ENCODE peak calls at places on chromosomes 2 and 18, in ten cellular contexts. One of them, this sample, is unnamed.

GRCh38 chr2:215136669-215137328 is 1.6 kb downstream of the ABCA12 start:
- DNase-seq in epithelial cell of esophagus: peak
- DNase-seq in cardiac fibroblast: peak
- DNase-seq in hepatocyte: no peak
- DNase-seq in lower lobe of right lung: no peak
- DNase-seq in AG04449: no peak
- DNase-seq in astrocyte of the spinal cord: peak
- DNase-seq in HFF-Myc: peak
- DNase-seq in CD8-positive, alpha-beta T cell: no peak
- DNase-seq in body of pancreas: no peak
- DNase-seq in this sample: peak

GRCh38 chr18:57819671-57820460 is 16.8 kb upstream of the ATP8B1 start:
- DNase-seq in CD8-positive, alpha-beta T cell: no peak
- DNase-seq in hepatocyte: peak
- DNase-seq in HFF-Myc: peak
- DNase-seq in body of pancreas: peak
- DNase-seq in astrocyte of the spinal cord: peak
- DNase-seq in AG04449: no peak
- DNase-seq in lower lobe of right lung: peak
- DNase-seq in cardiac fibroblast: peak
- DNase-seq in epithelial cell of esophagus: peak
- DNase-seq in this sample: peak

GRCh38 chr2:231927566-231927890 is 1.3 kb upstream of the NPPC start:
- DNase-seq in hepatocyte: no peak
- DNase-seq in HFF-Myc: no peak
- DNase-seq in astrocyte of the spinal cord: no peak
- DNase-seq in CD8-positive, alpha-beta T cell: no peak
- DNase-seq in body of pancreas: no peak
- DNase-seq in epithelial cell of esophagus: no peak
- DNase-seq in lower lobe of right lung: no peak
- DNase-seq in AG04449: no peak
- DNase-seq in cardiac fibroblast: no peak
- DNase-seq in this sample: no peak

GRCh38 chr18:57146956-57147636 is at the start of gene BOD1L2:
- DNase-seq in AG04449: no peak
- DNase-seq in CD8-positive, alpha-beta T cell: no peak
- DNase-seq in astrocyte of the spinal cord: no peak
- DNase-seq in body of pancreas: no peak
- DNase-seq in cardiac fibroblast: no peak
- DNase-seq in HFF-Myc: no peak
- DNase-seq in lower lobe of right lung: no peak
- DNase-seq in hepatocyte: no peak
- DNase-seq in epithelial cell of esophagus: no peak
- DNase-seq in this sample: no peak

GRCh38 chr2:168920504-168921157 is 19.5 kb downstream of the G6PC2 start:
- DNase-seq in astrocyte of the spinal cord: peak
- DNase-seq in HFF-Myc: peak
- DNase-seq in hepatocyte: peak
- DNase-seq in cardiac fibroblast: peak
- DNase-seq in body of pancreas: no peak
- DNase-seq in CD8-positive, alpha-beta T cell: no peak
- DNase-seq in AG04449: no peak
- DNase-seq in lower lobe of right lung: no peak
- DNase-seq in epithelial cell of esophagus: peak
- DNase-seq in this sample: peak

GRCh38 chr2:42089340-42089925 is 41.6 kb downstream of the PKDCC start:
- DNase-seq in body of pancreas: no peak
- DNase-seq in HFF-Myc: no peak
- DNase-seq in epithelial cell of esophagus: peak
- DNase-seq in astrocyte of the spinal cord: peak
- DNase-seq in hepatocyte: peak
- DNase-seq in lower lobe of right lung: peak
- DNase-seq in CD8-positive, alpha-beta T cell: peak
- DNase-seq in AG04449: no peak
- DNase-seq in cardiac fibroblast: peak
- DNase-seq in this sample: peak

GRCh38 chr18:39523281-39523680 is 1957.7 kb upstream of the CELF4 start:
- DNase-seq in body of pancreas: no peak
- DNase-seq in cardiac fibroblast: peak
- DNase-seq in hepatocyte: peak
- DNase-seq in astrocyte of the spinal cord: peak
- DNase-seq in epithelial cell of esophagus: peak
- DNase-seq in lower lobe of right lung: no peak
- DNase-seq in CD8-positive, alpha-beta T cell: no peak
- DNase-seq in HFF-Myc: no peak
- DNase-seq in AG04449: no peak
- DNase-seq in this sample: peak

GRCh38 chr2:218788529-218789237 is 6.7 kb downstream of the CYP27A1 start:
- DNase-seq in lower lobe of right lung: no peak
- DNase-seq in cardiac fibroblast: no peak
- DNase-seq in CD8-positive, alpha-beta T cell: no peak
- DNase-seq in body of pancreas: no peak
- DNase-seq in epithelial cell of esophagus: peak
- DNase-seq in astrocyte of the spinal cord: no peak
- DNase-seq in hepatocyte: no peak
- DNase-seq in AG04449: no peak
- DNase-seq in HFF-Myc: no peak
- DNase-seq in this sample: no peak

GRCh38 chr2:193816008-193816407 is 1621.3 kb upstream of the TMEFF2 start:
- DNase-seq in lower lobe of right lung: no peak
- DNase-seq in CD8-positive, alpha-beta T cell: no peak
- DNase-seq in AG04449: no peak
- DNase-seq in astrocyte of the spinal cord: no peak
- DNase-seq in hepatocyte: no peak
- DNase-seq in epithelial cell of esophagus: no peak
- DNase-seq in HFF-Myc: no peak
- DNase-seq in cardiac fibroblast: no peak
- DNase-seq in body of pancreas: no peak
- DNase-seq in this sample: no peak

GRCh38 chr2:167249197-167249596 is 360.9 kb downstream of the XIRP2 start:
- DNase-seq in astrocyte of the spinal cord: peak
- DNase-seq in epithelial cell of esophagus: no peak
- DNase-seq in hepatocyte: no peak
- DNase-seq in lower lobe of right lung: no peak
- DNase-seq in HFF-Myc: no peak
- DNase-seq in AG04449: no peak
- DNase-seq in cardiac fibroblast: peak
- DNase-seq in CD8-positive, alpha-beta T cell: no peak
- DNase-seq in body of pancreas: no peak
- DNase-seq in this sample: no peak

GRCh38 chr18:9737814-9738160 is 29.7 kb downstream of the RAB31 start:
- DNase-seq in astrocyte of the spinal cord: peak
- DNase-seq in body of pancreas: no peak
- DNase-seq in AG04449: no peak
- DNase-seq in cardiac fibroblast: no peak
- DNase-seq in lower lobe of right lung: no peak
- DNase-seq in epithelial cell of esophagus: no peak
- DNase-seq in CD8-positive, alpha-beta T cell: no peak
- DNase-seq in hepatocyte: peak
- DNase-seq in HFF-Myc: no peak
- DNase-seq in this sample: no peak

GRCh38 chr2:11669454-11670291 is at the start of gene NTSR2:
- DNase-seq in lower lobe of right lung: peak
- DNase-seq in body of pancreas: peak
- DNase-seq in hepatocyte: peak
- DNase-seq in astrocyte of the spinal cord: peak
- DNase-seq in HFF-Myc: no peak
- DNase-seq in CD8-positive, alpha-beta T cell: no peak
- DNase-seq in epithelial cell of esophagus: peak
- DNase-seq in cardiac fibroblast: peak
- DNase-seq in AG04449: no peak
- DNase-seq in this sample: peak

GRCh38 chr2:19861771-19862170 is 40.0 kb downstream of the TTC32 start:
- DNase-seq in body of pancreas: no peak
- DNase-seq in hepatocyte: no peak
- DNase-seq in astrocyte of the spinal cord: peak
- DNase-seq in CD8-positive, alpha-beta T cell: no peak
- DNase-seq in cardiac fibroblast: peak
- DNase-seq in lower lobe of right lung: no peak
- DNase-seq in epithelial cell of esophagus: peak
- DNase-seq in AG04449: no peak
- DNase-seq in HFF-Myc: no peak
- DNase-seq in this sample: peak

GRCh38 chr2:88896971-88897370 is 205.5 kb downstream of the RPIA start:
- DNase-seq in epithelial cell of esophagus: no peak
- DNase-seq in CD8-positive, alpha-beta T cell: no peak
- DNase-seq in astrocyte of the spinal cord: no peak
- DNase-seq in lower lobe of right lung: no peak
- DNase-seq in AG04449: no peak
- DNase-seq in body of pancreas: no peak
- DNase-seq in hepatocyte: no peak
- DNase-seq in HFF-Myc: no peak
- DNase-seq in cardiac fibroblast: no peak
- DNase-seq in this sample: no peak

GRCh38 chr2:127649684-127650040 is 3.7 kb downstream of the GPR17 start:
- DNase-seq in astrocyte of the spinal cord: peak
- DNase-seq in CD8-positive, alpha-beta T cell: peak
- DNase-seq in lower lobe of right lung: peak
- DNase-seq in hepatocyte: peak
- DNase-seq in cardiac fibroblast: peak
- DNase-seq in body of pancreas: peak
- DNase-seq in epithelial cell of esophagus: peak
- DNase-seq in HFF-Myc: peak
- DNase-seq in AG04449: no peak
- DNase-seq in this sample: peak
- H3K4me3 ChIP-seq in astrocyte of the spinal cord: no peak
- H3K4me3 ChIP-seq in CD8-positive, alpha-beta T cell: no peak
- H3K4me3 ChIP-seq in lower lobe of right lung: no peak
- H3K4me3 ChIP-seq in hepatocyte: no peak
- H3K4me3 ChIP-seq in cardiac fibroblast: no peak
- H3K4me3 ChIP-seq in body of pancreas: no peak
- H3K4me3 ChIP-seq in epithelial cell of esophagus: no peak
- H3K4me3 ChIP-seq in HFF-Myc: no peak
- H3K4me3 ChIP-seq in AG04449: no peak
- H3K4me3 ChIP-seq in this sample: no peak

GRCh38 chr2:158543957-158544356 is 87.2 kb downstream of the PKP4 start:
- DNase-seq in lower lobe of right lung: no peak
- DNase-seq in epithelial cell of esophagus: no peak
- DNase-seq in cardiac fibroblast: no peak
- DNase-seq in hepatocyte: no peak
- DNase-seq in body of pancreas: no peak
- DNase-seq in CD8-positive, alpha-beta T cell: no peak
- DNase-seq in AG04449: no peak
- DNase-seq in HFF-Myc: no peak
- DNase-seq in astrocyte of the spinal cord: no peak
- DNase-seq in this sample: no peak

GRCh38 chr2:158546412-158547144 is 89.8 kb downstream of the PKP4 start:
- DNase-seq in body of pancreas: no peak
- DNase-seq in CD8-positive, alpha-beta T cell: no peak
- DNase-seq in HFF-Myc: no peak
- DNase-seq in lower lobe of right lung: no peak
- DNase-seq in AG04449: no peak
- DNase-seq in cardiac fibroblast: no peak
- DNase-seq in epithelial cell of esophagus: no peak
- DNase-seq in astrocyte of the spinal cord: no peak
- DNase-seq in hepatocyte: no peak
- DNase-seq in this sample: no peak

GRCh38 chr2:158542577-158542976 is 85.8 kb downstream of the PKP4 start:
- DNase-seq in epithelial cell of esophagus: no peak
- DNase-seq in HFF-Myc: no peak
- DNase-seq in cardiac fibroblast: no peak
- DNase-seq in body of pancreas: no peak
- DNase-seq in astrocyte of the spinal cord: no peak
- DNase-seq in hepatocyte: no peak
- DNase-seq in AG04449: no peak
- DNase-seq in CD8-positive, alpha-beta T cell: no peak
- DNase-seq in lower lobe of right lung: no peak
- DNase-seq in this sample: peak

GRCh38 chr2:158539176-158539895 is 82.6 kb downstream of the PKP4 start:
- DNase-seq in astrocyte of the spinal cord: peak
- DNase-seq in lower lobe of right lung: no peak
- DNase-seq in HFF-Myc: peak
- DNase-seq in epithelial cell of esophagus: peak
- DNase-seq in hepatocyte: peak
- DNase-seq in body of pancreas: peak
- DNase-seq in AG04449: peak
- DNase-seq in cardiac fibroblast: peak
- DNase-seq in CD8-positive, alpha-beta T cell: no peak
- DNase-seq in this sample: peak

DNA sequence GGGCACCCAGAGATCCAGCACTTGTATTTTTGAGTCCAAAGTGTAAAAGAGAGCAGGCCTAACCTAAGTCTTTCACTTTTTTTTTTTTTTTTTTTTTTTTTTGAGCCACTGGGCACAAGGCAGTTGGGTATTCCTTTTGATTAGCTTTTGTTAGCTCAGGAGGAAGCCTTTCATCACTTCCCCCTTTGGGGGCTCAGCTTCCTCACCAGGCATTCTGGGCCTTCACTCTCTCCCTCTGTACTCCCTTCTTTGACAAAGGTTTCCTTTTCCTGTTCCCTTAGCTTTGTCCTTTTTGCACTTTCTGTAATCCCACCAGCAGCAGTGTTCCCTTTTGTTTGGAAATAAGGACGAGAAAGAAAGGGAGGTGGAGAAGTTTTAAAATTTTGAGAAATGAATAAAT is 88.2 kb downstream of the PKP4 start:
- DNase-seq in body of pancreas: no peak
- DNase-seq in lower lobe of right lung: no peak
- DNase-seq in AG04449: no peak
- DNase-seq in epithelial cell of esophagus: no peak
- DNase-seq in CD8-positive, alpha-beta T cell: no peak
- DNase-seq in astrocyte of the spinal cord: no peak
- DNase-seq in cardiac fibroblast: no peak
- DNase-seq in HFF-Myc: no peak
- DNase-seq in hepatocyte: no peak
- DNase-seq in this sample: no peak
- H3K4me3 ChIP-seq in body of pancreas: no peak
- H3K4me3 ChIP-seq in lower lobe of right lung: no peak
- H3K4me3 ChIP-seq in AG04449: no peak
- H3K4me3 ChIP-seq in epithelial cell of esophagus: no peak
- H3K4me3 ChIP-seq in CD8-positive, alpha-beta T cell: no peak
- H3K4me3 ChIP-seq in astrocyte of the spinal cord: no peak
- H3K4me3 ChIP-seq in cardiac fibroblast: no peak
- H3K4me3 ChIP-seq in HFF-Myc: no peak
- H3K4me3 ChIP-seq in hepatocyte: no peak
- H3K4me3 ChIP-seq in this sample: no peak

GRCh38 chr2:120221616-120222015 is 1.6 kb downstream of the TMEM185B start:
- DNase-seq in epithelial cell of esophagus: no peak
- DNase-seq in HFF-Myc: no peak
- DNase-seq in lower lobe of right lung: no peak
- DNase-seq in hepatocyte: no peak
- DNase-seq in astrocyte of the spinal cord: no peak
- DNase-seq in AG04449: no peak
- DNase-seq in cardiac fibroblast: no peak
- DNase-seq in body of pancreas: no peak
- DNase-seq in CD8-positive, alpha-beta T cell: no peak
- DNase-seq in this sample: no peak
- H3K4me3 ChIP-seq in epithelial cell of esophagus: no peak
- H3K4me3 ChIP-seq in HFF-Myc: no peak
- H3K4me3 ChIP-seq in lower lobe of right lung: no peak
- H3K4me3 ChIP-seq in hepatocyte: no peak
- H3K4me3 ChIP-seq in astrocyte of the spinal cord: no peak
- H3K4me3 ChIP-seq in AG04449: no peak
- H3K4me3 ChIP-seq in cardiac fibroblast: no peak
- H3K4me3 ChIP-seq in body of pancreas: no peak
- H3K4me3 ChIP-seq in CD8-positive, alpha-beta T cell: no peak
- H3K4me3 ChIP-seq in this sample: no peak

DNA sequence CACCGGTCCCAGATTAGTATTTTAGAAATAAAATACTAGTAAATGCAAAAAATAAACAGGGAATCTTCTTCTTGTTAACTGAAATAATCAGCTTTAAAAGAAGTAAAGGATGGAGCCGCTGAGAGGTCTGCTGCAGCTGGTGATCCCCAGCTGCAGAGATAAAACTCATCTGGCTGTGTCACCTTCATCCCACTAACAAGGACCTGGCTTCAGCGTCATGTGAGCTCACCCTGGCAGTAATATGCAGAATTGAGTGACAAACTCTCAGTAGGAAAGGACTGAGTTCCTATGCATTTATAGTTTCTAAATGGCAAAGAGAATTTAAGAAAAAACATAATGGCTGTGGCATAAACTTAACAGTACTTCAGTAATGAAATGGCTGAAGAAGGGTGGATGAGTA is 27.3 kb downstream of the VPS4B start:
- DNase-seq in HFF-Myc: no peak
- DNase-seq in CD8-positive, alpha-beta T cell: no peak
- DNase-seq in epithelial cell of esophagus: no peak
- DNase-seq in hepatocyte: no peak
- DNase-seq in body of pancreas: no peak
- DNase-seq in cardiac fibroblast: no peak
- DNase-seq in AG04449: no peak
- DNase-seq in lower lobe of right lung: no peak
- DNase-seq in astrocyte of the spinal cord: no peak
- DNase-seq in this sample: no peak
- H3K4me3 ChIP-seq in HFF-Myc: no peak
- H3K4me3 ChIP-seq in CD8-positive, alpha-beta T cell: no peak
- H3K4me3 ChIP-seq in epithelial cell of esophagus: no peak
- H3K4me3 ChIP-seq in hepatocyte: no peak
- H3K4me3 ChIP-seq in body of pancreas: no peak
- H3K4me3 ChIP-seq in cardiac fibroblast: no peak
- H3K4me3 ChIP-seq in AG04449: no peak
- H3K4me3 ChIP-seq in lower lobe of right lung: no peak
- H3K4me3 ChIP-seq in astrocyte of the spinal cord: no peak
- H3K4me3 ChIP-seq in this sample: no peak

This sample was measured in bronchial epithelial cell.